ENCODE peak calls at places on chromosomes 7 and 10, in nine cellular contexts. D is breast epithelium, J is Panc1, C is H1, G is spleen, X is HL-60, H is stomach, I is prostate gland, B is sigmoid colon. E is an unnamed sample.

GRCh38 chr10:7285545-7286322 is 125.1 kb downstream of the SFMBT2 start:
- DNase-seq in D (no peak), J (no peak), C (no peak), G (no peak), X (peak; percentile 3), H (no peak), I (no peak), B (no peak), E (no peak)

GRCh38 chr7:91263359-91264082 is 712 bp upstream of the FZD1 start:
- DNase-seq in D (no peak), J (no peak), C (no peak), G (peak; percentile 75), X (peak; percentile 12), H (no peak), I (peak; percentile 63), B (peak; percentile 68), E (no peak)

GRCh38 chr7:12647364-12648219 is 39.8 kb upstream of the ARL4A start:
- DNase-seq in D (no peak), J (peak; percentile 83), C (no peak), G (no peak), X (no peak), H (peak; percentile 64), I (no peak), B (no peak), E (no peak)

GRCh38 chr7:99499356-99499712 is 747 bp downstream of the ZNF394 start:
- DNase-seq in D (no peak), J (no peak), C (no peak), G (no peak), X (peak; percentile 44), H (no peak), I (no peak), B (no peak), E (no peak)

GRCh38 chr10:58435297-58435696 is 50.1 kb downstream of the TFAM start:
- DNase-seq in D (no peak), J (no peak), C (no peak), G (no peak), X (no peak), H (no peak), I (no peak), B (no peak), E (no peak)

GRCh38 chr7:134547738-134548054 is 1.2 kb upstream of the AKR1B15 start:
- DNase-seq in D (peak; percentile 63), J (no peak), C (peak; percentile 49), G (no peak), X (no peak), H (peak; percentile 78), I (peak; percentile 62), B (peak; percentile 87), E (peak; percentile 26)

GRCh38 chr10:48778193-48778857 is 93.7 kb downstream of the WDFY4 start:
- DNase-seq in D (no peak), J (no peak), C (no peak), G (no peak), X (no peak), H (no peak), I (no peak), B (no peak), E (no peak)

GRCh38 chr10:118966131-118967125 is 63.1 kb upstream of the NANOS1 start:
- DNase-seq in D (no peak), J (no peak), C (no peak), G (no peak), X (no peak), H (no peak), I (no peak), B (no peak), E (no peak)

GRCh38 chr7:101094791-101095375 is 9.6 kb downstream of the TRIM56 start:
- DNase-seq in D (no peak), J (no peak), C (peak; percentile 51), G (no peak), X (peak; percentile 42), H (peak; percentile 38), I (no peak), B (peak; percentile 66), E (no peak)

GRCh38 chr10:70296406-70296899 is 12.6 kb upstream of the NPFFR1 start:
- DNase-seq in D (peak; percentile 62), J (peak; percentile 50), C (no peak), G (peak; percentile 88), X (peak; percentile 76), H (peak; percentile 71), I (no peak), B (peak; percentile 95), E (no peak)

GRCh38 chr10:119496282-119496681 is 46.2 kb downstream of the RGS10 start:
- DNase-seq in D (no peak), J (no peak), C (no peak), G (no peak), X (peak; percentile 7), H (no peak), I (no peak), B (no peak), E (no peak)

GRCh38 chr10:22379059-22379458 is 33.8 kb downstream of the SPAG6 start:
- DNase-seq in D (no peak), J (no peak), C (no peak), G (no peak), X (no peak), H (no peak), I (no peak), B (no peak), E (no peak)

GRCh38 chr10:90051053-90051452 is 349.7 kb downstream of the KIF20B start:
- DNase-seq in D (no peak), J (no peak), C (no peak), G (no peak), X (no peak), H (no peak), I (no peak), B (no peak), E (no peak)

GRCh38 chr10:33345236-33345635 is 10.8 kb upstream of the NRP1 start:
- DNase-seq in D (no peak), J (no peak), C (no peak), G (no peak), X (no peak), H (no peak), I (no peak), B (no peak), E (no peak)

GRCh38 chr10:72524489-72524888 is 101.4 kb downstream of the MICU1 start:
- DNase-seq in D (no peak), J (no peak), C (no peak), G (no peak), X (no peak), H (no peak), I (no peak), B (no peak), E (no peak)
- TF ChIP-seq POLR2AphosphoS5 in D (no peak), J (no peak), C (no peak), G (no peak), X (no peak), H (no peak), I (no peak), B (no peak), E (no peak)

DNA sequence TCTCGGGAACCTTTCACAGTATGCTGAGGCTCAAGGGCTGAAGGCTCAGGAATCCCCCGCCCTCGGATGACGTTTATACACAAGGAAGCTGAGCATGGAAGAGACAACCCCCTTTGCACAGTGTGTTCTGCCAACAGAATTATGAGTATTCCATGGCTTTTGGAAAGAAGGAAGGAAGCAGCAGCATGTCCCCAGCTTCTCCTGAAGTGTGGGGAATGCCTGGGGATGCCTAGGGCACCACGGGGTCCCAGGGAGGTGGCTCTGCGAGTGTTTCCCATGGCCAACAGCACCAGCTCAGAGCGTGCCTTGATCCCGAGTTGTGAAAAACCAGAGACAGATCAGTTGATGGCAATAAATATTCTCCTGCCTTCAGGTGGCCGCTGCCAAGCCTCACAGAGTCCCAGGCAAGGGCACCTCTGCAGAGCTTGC is 88.8 kb upstream of the DDC start:
- DNase-seq in D (no peak), J (no peak), C (no peak), G (peak; percentile 44), X (no peak), H (peak; percentile 31), I (peak; percentile 70), B (peak; percentile 95), E (no peak)
- TF ChIP-seq POLR2AphosphoS5 in D (no peak), J (no peak), C (no peak), G (peak; percentile 58), X (no peak), H (peak; percentile 79), I (peak; percentile 93), B (peak; percentile 84), E (no peak)

GRCh38 chr10:113876461-113876860 is 22.0 kb downstream of the NHLRC2 start:
- DNase-seq in D (no peak), J (no peak), C (no peak), G (no peak), X (no peak), H (no peak), I (no peak), B (no peak), E (no peak)

GRCh38 chr10:113875212-113875611 is 20.8 kb downstream of the NHLRC2 start:
- DNase-seq in D (no peak), J (no peak), C (no peak), G (no peak), X (no peak), H (no peak), I (no peak), B (no peak), E (no peak)

GRCh38 chr10:113867904-113868303 is 13.4 kb downstream of the NHLRC2 start:
- DNase-seq in D (no peak), J (no peak), C (no peak), G (no peak), X (peak; percentile 23), H (no peak), I (no peak), B (no peak), E (no peak)

GRCh38 chr10:113869789-113870188 is 15.3 kb downstream of the NHLRC2 start:
- DNase-seq in D (no peak), J (no peak), C (no peak), G (no peak), X (no peak), H (no peak), I (no peak), B (no peak), E (no peak)

GRCh38 chr10:113872139-113873030 is 17.9 kb downstream of the NHLRC2 start:
- DNase-seq in D (no peak), J (no peak), C (no peak), G (no peak), X (no peak), H (no peak), I (no peak), B (no peak), E (no peak)
- TF ChIP-seq POLR2AphosphoS5 in D (no peak), J (no peak), C (no peak), G (no peak), X (no peak), H (no peak), I (no peak), B (no peak), E (no peak)

GRCh38 chr10:132196178-132197113 is 9.7 kb downstream of the DPYSL4 start:
- DNase-seq in D (no peak), J (no peak), C (no peak), G (peak; percentile 49), X (no peak), H (no peak), I (no peak), B (no peak), E (no peak)
- TF ChIP-seq POLR2AphosphoS5 in D (no peak), J (no peak), C (no peak), G (no peak), X (no peak), H (no peak), I (no peak), B (no peak), E (no peak)

E was measured in GM12892.